ENCODE peak calls at places on chromosome 4, in four cellular contexts. One of them, this sample, is unnamed.
A peak's percentile ranks its signal among the peaks of the same experiment; 100 is the strongest.

GRCh38 chr4:120318447-120318846 is 251.8 kb upstream of the MAD2L1 start:
- DNase-seq in HEK293T: no peak
- DNase-seq in HepG2: no peak
- DNase-seq in GM12878: no peak
- DNase-seq in this sample: no peak

GRCh38 chr4:15476396-15476795 is 6.7 kb downstream of the CC2D2A start:
- DNase-seq in HEK293T: no peak
- DNase-seq in HepG2: no peak
- DNase-seq in GM12878: no peak
- DNase-seq in this sample: no peak

GRCh38 chr4:100190643-100191600 is 654 bp upstream of the DDIT4L start:
- DNase-seq in HEK293T: no peak
- DNase-seq in HepG2: no peak
- DNase-seq in GM12878: no peak
- DNase-seq in this sample: no peak

GRCh38 chr4:64581422-64581821 is 172.2 kb upstream of the TECRL start:
- DNase-seq in HEK293T: no peak
- DNase-seq in HepG2: no peak
- DNase-seq in GM12878: no peak
- DNase-seq in this sample: no peak

GRCh38 chr4:118865091-118865708 is 23.5 kb upstream of the SYNPO2 start:
- DNase-seq in HEK293T: peak; percentile 77
- DNase-seq in HepG2: peak; percentile 56
- DNase-seq in GM12878: no peak
- DNase-seq in this sample: no peak

GRCh38 chr4:128512161-128512560 is 224.5 kb upstream of the PGRMC2 start:
- DNase-seq in HEK293T: no peak
- DNase-seq in HepG2: no peak
- DNase-seq in GM12878: no peak
- DNase-seq in this sample: no peak

GRCh38 chr4:184453402-184454160 is 20.8 kb downstream of the IRF2 start:
- DNase-seq in HEK293T: peak; percentile 21
- DNase-seq in HepG2: no peak
- DNase-seq in GM12878: no peak
- DNase-seq in this sample: no peak

GRCh38 chr4:126958482-126958881 is 674.3 kb upstream of the INTU start:
- DNase-seq in HEK293T: no peak
- DNase-seq in HepG2: no peak
- DNase-seq in GM12878: no peak
- DNase-seq in this sample: no peak

GRCh38 chr4:1628892-1629703 is 55.0 kb downstream of the FAM53A start:
- DNase-seq in HEK293T: peak; percentile 92
- DNase-seq in HepG2: peak; percentile 30
- DNase-seq in GM12878: no peak
- DNase-seq in this sample: peak; percentile 82

GRCh38 chr4:73603854-73604584 is 16.2 kb downstream of the RASSF6 start:
- DNase-seq in HEK293T: no peak
- DNase-seq in HepG2: no peak
- DNase-seq in GM12878: no peak
- DNase-seq in this sample: no peak

GRCh38 chr4:5863461-5864113 is 29.3 kb downstream of the CRMP1 start:
- DNase-seq in HEK293T: no peak
- DNase-seq in HepG2: no peak
- DNase-seq in GM12878: no peak
- DNase-seq in this sample: no peak

GRCh38 chr4:154467886-154468285 is 23.7 kb downstream of the DCHS2 start:
- DNase-seq in HEK293T: no peak
- DNase-seq in HepG2: no peak
- DNase-seq in GM12878: no peak
- DNase-seq in this sample: no peak

GRCh38 chr4:162804323-162804924 is 362.3 kb downstream of the NAF1 start:
- DNase-seq in HEK293T: no peak
- DNase-seq in HepG2: no peak
- DNase-seq in GM12878: no peak
- DNase-seq in this sample: no peak

GRCh38 chr4:57442834-57443291 is 332.7 kb upstream of the IGFBP7 start:
- DNase-seq in HEK293T: peak; percentile 58
- DNase-seq in HepG2: peak; percentile 26
- DNase-seq in GM12878: no peak
- DNase-seq in this sample: peak; percentile 17

GRCh38 chr4:89752932-89753598 is 83.9 kb downstream of the SNCA start:
- DNase-seq in HEK293T: peak; percentile 21
- DNase-seq in HepG2: no peak
- DNase-seq in GM12878: no peak
- DNase-seq in this sample: no peak

GRCh38 chr4:125266901-125267601 is 47.7 kb upstream of the FAT4 start:
- DNase-seq in HEK293T: no peak
- DNase-seq in HepG2: no peak
- DNase-seq in GM12878: no peak
- DNase-seq in this sample: no peak

GRCh38 chr4:126318376-126318775 is 1003.6 kb downstream of the FAT4 start:
- DNase-seq in HEK293T: no peak
- DNase-seq in HepG2: no peak
- DNase-seq in GM12878: no peak
- DNase-seq in this sample: no peak

GRCh38 chr4:4663028-4663427 is 121.2 kb upstream of the STX18 start:
- DNase-seq in HEK293T: no peak
- DNase-seq in HepG2: no peak
- DNase-seq in GM12878: no peak
- DNase-seq in this sample: no peak

GRCh38 chr4:37489697-37490096 is 196.5 kb downstream of the RELL1 start:
- DNase-seq in HEK293T: no peak
- DNase-seq in HepG2: no peak
- DNase-seq in GM12878: no peak
- DNase-seq in this sample: no peak

GRCh38 chr4:37483610-37484009 is 202.6 kb downstream of the RELL1 start:
- DNase-seq in HEK293T: no peak
- DNase-seq in HepG2: no peak
- DNase-seq in GM12878: no peak
- DNase-seq in this sample: no peak

GRCh38 chr4:37482236-37482635 is 203.9 kb downstream of the RELL1 start:
- DNase-seq in HEK293T: no peak
- DNase-seq in HepG2: no peak
- DNase-seq in GM12878: no peak
- DNase-seq in this sample: no peak

GRCh38 chr4:37487668-37488067 is 198.5 kb downstream of the RELL1 start:
- DNase-seq in HEK293T: no peak
- DNase-seq in HepG2: no peak
- DNase-seq in GM12878: no peak
- DNase-seq in this sample: no peak

GRCh38 chr4:37486134-37486533 is 200.0 kb downstream of the RELL1 start:
- DNase-seq in HEK293T: no peak
- DNase-seq in HepG2: no peak
- DNase-seq in GM12878: no peak
- DNase-seq in this sample: no peak
- TF ChIP-seq TARDBP in HEK293T: no peak
- TF ChIP-seq TARDBP in HepG2: no peak
- TF ChIP-seq TARDBP in GM12878: no peak
- TF ChIP-seq TARDBP in this sample: no peak

GRCh38 chr4:2932561-2932950 is 30.6 kb downstream of the NOP14 start:
- DNase-seq in HEK293T: no peak
- DNase-seq in HepG2: no peak
- DNase-seq in GM12878: no peak
- DNase-seq in this sample: no peak
- TF ChIP-seq TARDBP in HEK293T: no peak
- TF ChIP-seq TARDBP in HepG2: no peak
- TF ChIP-seq TARDBP in GM12878: no peak
- TF ChIP-seq TARDBP in this sample: no peak

GRCh38 chr4:140057693-140058092 is 96.3 kb downstream of the MAML3 start:
- DNase-seq in HEK293T: no peak
- DNase-seq in HepG2: no peak
- DNase-seq in GM12878: no peak
- DNase-seq in this sample: no peak

GRCh38 chr4:140065393-140065792 is 88.6 kb downstream of the MAML3 start:
- DNase-seq in HEK293T: no peak
- DNase-seq in HepG2: no peak
- DNase-seq in GM12878: no peak
- DNase-seq in this sample: no peak

GRCh38 chr4:140061194-140061593 is 92.8 kb downstream of the MAML3 start:
- DNase-seq in HEK293T: no peak
- DNase-seq in HepG2: peak; percentile 29
- DNase-seq in GM12878: no peak
- DNase-seq in this sample: no peak

GRCh38 chr4:140059159-140059558 is 94.8 kb downstream of the MAML3 start:
- DNase-seq in HEK293T: no peak
- DNase-seq in HepG2: no peak
- DNase-seq in GM12878: no peak
- DNase-seq in this sample: no peak

GRCh38 chr4:140061883-140062282 is 92.1 kb downstream of the MAML3 start:
- DNase-seq in HEK293T: no peak
- DNase-seq in HepG2: no peak
- DNase-seq in GM12878: no peak
- DNase-seq in this sample: no peak
- TF ChIP-seq TARDBP in HEK293T: no peak
- TF ChIP-seq TARDBP in HepG2: no peak
- TF ChIP-seq TARDBP in GM12878: no peak
- TF ChIP-seq TARDBP in this sample: no peak

DNA sequence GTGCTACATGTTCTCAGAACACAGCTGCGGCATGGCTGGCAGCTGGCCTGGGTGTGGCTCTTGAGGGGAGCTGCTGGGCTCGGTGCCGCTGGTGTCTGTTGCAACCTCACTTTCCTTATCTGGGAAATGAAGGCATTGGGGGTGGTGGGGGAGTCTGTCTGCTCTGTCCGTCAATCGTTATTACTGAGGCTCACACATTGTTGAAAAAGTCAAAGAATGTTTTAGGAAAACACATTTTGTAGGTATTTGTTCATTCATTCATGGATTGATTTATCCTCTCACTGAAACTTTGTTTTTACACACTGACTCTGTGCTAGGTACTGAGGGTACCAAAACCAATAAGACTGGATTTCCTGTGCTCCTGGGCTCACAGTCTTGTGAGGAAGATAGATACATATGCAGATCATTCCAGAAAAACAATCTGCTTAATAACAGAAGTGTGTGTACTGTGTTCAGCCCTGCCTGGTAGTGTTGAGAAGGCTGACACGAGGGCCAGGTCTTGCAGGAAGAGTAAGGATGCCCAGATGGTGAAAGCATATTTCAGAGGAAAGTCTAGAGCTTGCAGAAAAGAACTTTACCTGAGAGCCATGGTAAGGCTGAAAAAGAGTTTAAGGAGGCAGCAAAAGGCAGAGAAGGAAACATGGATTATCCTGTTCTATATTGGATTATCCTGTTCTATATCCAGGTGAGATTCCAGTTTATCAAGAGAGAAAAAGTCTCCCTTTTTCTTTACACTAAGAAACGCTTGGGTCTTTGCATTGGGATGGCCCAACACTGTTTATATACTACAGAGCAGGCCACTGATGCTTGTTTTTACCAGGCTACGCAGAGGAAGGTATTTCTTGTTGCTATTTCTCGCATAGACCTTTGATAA is 217.8 kb downstream of the PTTG2 start:
- DNase-seq in HEK293T: no peak
- DNase-seq in HepG2: no peak
- DNase-seq in GM12878: no peak
- DNase-seq in this sample: peak; percentile 62
- TF ChIP-seq TARDBP in HEK293T: no peak
- TF ChIP-seq TARDBP in HepG2: no peak
- TF ChIP-seq TARDBP in GM12878: no peak
- TF ChIP-seq TARDBP in this sample: no peak

GRCh38 chr4:186666252-186666651 is 57.4 kb downstream of the FAT1 start:
- DNase-seq in HEK293T: no peak
- DNase-seq in HepG2: no peak
- DNase-seq in GM12878: no peak
- DNase-seq in this sample: no peak

GRCh38 chr4:186669735-186670134 is 53.9 kb downstream of the FAT1 start:
- DNase-seq in HEK293T: no peak
- DNase-seq in HepG2: no peak
- DNase-seq in GM12878: no peak
- DNase-seq in this sample: no peak

GRCh38 chr4:186666750-186667149 is 56.9 kb downstream of the FAT1 start:
- DNase-seq in HEK293T: no peak
- DNase-seq in HepG2: no peak
- DNase-seq in GM12878: no peak
- DNase-seq in this sample: no peak

GRCh38 chr4:186669159-186669720 is 54.4 kb downstream of the FAT1 start:
- DNase-seq in HEK293T: no peak
- DNase-seq in HepG2: peak; percentile 50
- DNase-seq in GM12878: no peak
- DNase-seq in this sample: peak; percentile 21
- TF ChIP-seq TARDBP in HEK293T: no peak
- TF ChIP-seq TARDBP in HepG2: no peak
- TF ChIP-seq TARDBP in GM12878: no peak
- TF ChIP-seq TARDBP in this sample: no peak

GRCh38 chr4:101299899-101300540 is 47.3 kb downstream of the PPP3CA start:
- DNase-seq in HEK293T: no peak
- DNase-seq in HepG2: no peak
- DNase-seq in GM12878: no peak
- DNase-seq in this sample: no peak
- TF ChIP-seq TARDBP in HEK293T: no peak
- TF ChIP-seq TARDBP in HepG2: no peak
- TF ChIP-seq TARDBP in GM12878: no peak
- TF ChIP-seq TARDBP in this sample: no peak

GRCh38 chr4:188400456-188400855 is 261.2 kb downstream of the TRIML1 start:
- DNase-seq in HEK293T: no peak
- DNase-seq in HepG2: no peak
- DNase-seq in GM12878: no peak
- DNase-seq in this sample: no peak
- TF ChIP-seq TARDBP in HEK293T: no peak
- TF ChIP-seq TARDBP in HepG2: no peak
- TF ChIP-seq TARDBP in GM12878: no peak
- TF ChIP-seq TARDBP in this sample: no peak

GRCh38 chr4:77432702-77433101 is 172.9 kb upstream of the CXCL13 start:
- DNase-seq in HEK293T: no peak
- DNase-seq in HepG2: peak; percentile 5
- DNase-seq in GM12878: no peak
- DNase-seq in this sample: no peak

GRCh38 chr4:77437079-77437478 is 168.5 kb upstream of the CXCL13 start:
- DNase-seq in HEK293T: no peak
- DNase-seq in HepG2: no peak
- DNase-seq in GM12878: no peak
- DNase-seq in this sample: no peak

GRCh38 chr4:77430847-77431246 is 174.8 kb upstream of the CXCL13 start:
- DNase-seq in HEK293T: no peak
- DNase-seq in HepG2: no peak
- DNase-seq in GM12878: no peak
- DNase-seq in this sample: no peak

GRCh38 chr4:77434299-77435092 is 171.1 kb upstream of the CXCL13 start:
- DNase-seq in HEK293T: no peak
- DNase-seq in HepG2: no peak
- DNase-seq in GM12878: no peak
- DNase-seq in this sample: no peak

GRCh38 chr4:77433102-77433733 is 172.4 kb upstream of the CXCL13 start:
- DNase-seq in HEK293T: peak; percentile 69
- DNase-seq in HepG2: peak; percentile 53
- DNase-seq in GM12878: peak; percentile 7
- DNase-seq in this sample: peak; percentile 11
- TF ChIP-seq TARDBP in HEK293T: no peak
- TF ChIP-seq TARDBP in HepG2: no peak
- TF ChIP-seq TARDBP in GM12878: no peak
- TF ChIP-seq TARDBP in this sample: no peak